ENCODE peak calls at places on chromosomes 5 and 9, in nine cellular contexts. A is upper lobe of left lung, D is Peyer's patch, O is heart left ventricle, R is uterus, U is IMR-90, J is transverse colon, H is HCT116, Y is A549. E is an unnamed sample.

GRCh38 chr5:145701404-145701803 is 133.7 kb downstream of the PRELID2 start:
- DNase-seq in Y (peak; percentile 3), O (no peak), D (no peak), R (no peak), U (no peak), A (no peak), H (no peak), J (no peak), E (no peak)

GRCh38 chr5:83924891-83925290 is 204.2 kb upstream of the HAPLN1 start:
- DNase-seq in R (no peak), J (no peak), Y (no peak), A (no peak), D (no peak), H (no peak), U (peak; percentile 80), O (no peak), E (no peak)

GRCh38 chr5:110590187-110590586 is 136.3 kb downstream of the TMEM232 start:
- DNase-seq in R (no peak), Y (peak; percentile 18), A (no peak), O (no peak), D (no peak), J (no peak), U (peak; percentile 10), H (peak; percentile 2), E (no peak)

GRCh38 chr5:124438390-124439380 is 307.8 kb downstream of the ZNF608 start:
- DNase-seq in J (no peak), R (no peak), D (no peak), A (peak; percentile 44), H (no peak), Y (no peak), O (no peak), U (no peak), E (no peak)

GRCh38 chr5:37770791-37771190 is 69.0 kb downstream of the GDNF start:
- DNase-seq in J (no peak), Y (no peak), O (no peak), R (no peak), U (peak; percentile 57), D (no peak), H (no peak), A (no peak), E (no peak)

GRCh38 chr9:131630206-131630831 is 85.0 kb downstream of the PRRT1B start:
- DNase-seq in O (no peak), J (peak; percentile 60), U (no peak), H (no peak), D (no peak), R (no peak), A (no peak), Y (no peak), E (no peak)

GRCh38 chr9:34589656-34590375 is at the start of gene CNTFR:
- DNase-seq in H (no peak), J (no peak), D (no peak), O (peak; percentile 41), A (peak; percentile 88), R (peak; percentile 68), U (no peak), Y (no peak), E (no peak)

GRCh38 chr5:153352685-153353219 is 137.7 kb upstream of the GRIA1 start:
- DNase-seq in O (no peak), U (no peak), R (no peak), Y (no peak), J (no peak), A (no peak), D (no peak), H (no peak), E (no peak)

GRCh38 chr5:175623086-175623485 is 34.8 kb upstream of the HRH2 start:
- DNase-seq in D (no peak), A (no peak), U (no peak), R (no peak), H (no peak), J (no peak), O (no peak), Y (no peak), E (no peak)

GRCh38 chr9:73807956-73808355 is 656.3 kb downstream of the ANXA1 start:
- DNase-seq in A (no peak), Y (no peak), U (no peak), J (no peak), O (no peak), D (no peak), H (no peak), R (no peak), E (no peak)

GRCh38 chr5:74177995-74178394 is 462.5 kb downstream of the ENC1 start:
- DNase-seq in O (no peak), D (no peak), U (no peak), A (no peak), H (no peak), J (no peak), R (no peak), Y (no peak), E (no peak)

GRCh38 chr5:74182603-74183002 is 457.9 kb downstream of the ENC1 start:
- DNase-seq in R (no peak), A (no peak), J (no peak), H (no peak), U (no peak), O (no peak), D (no peak), Y (no peak), E (no peak)

GRCh38 chr5:74179701-74180100 is 460.8 kb downstream of the ENC1 start:
- DNase-seq in H (no peak), D (no peak), O (no peak), A (no peak), R (no peak), U (peak; percentile 17), Y (no peak), J (no peak), E (no peak)

GRCh38 chr5:74183041-74183440 is 457.5 kb downstream of the ENC1 start:
- DNase-seq in J (no peak), O (no peak), R (no peak), H (no peak), Y (no peak), D (no peak), A (no peak), U (no peak), E (no peak)

GRCh38 chr5:74179183-74179582 is 461.3 kb downstream of the ENC1 start:
- DNase-seq in R (no peak), H (no peak), U (peak; percentile 97), J (no peak), D (no peak), A (no peak), O (no peak), Y (no peak), E (peak; percentile 47)
- TF ChIP-seq POLR2A in R (no peak), H (no peak), U (no peak), J (no peak), D (no peak), A (no peak), O (no peak), Y (no peak), E (no peak)

DNA sequence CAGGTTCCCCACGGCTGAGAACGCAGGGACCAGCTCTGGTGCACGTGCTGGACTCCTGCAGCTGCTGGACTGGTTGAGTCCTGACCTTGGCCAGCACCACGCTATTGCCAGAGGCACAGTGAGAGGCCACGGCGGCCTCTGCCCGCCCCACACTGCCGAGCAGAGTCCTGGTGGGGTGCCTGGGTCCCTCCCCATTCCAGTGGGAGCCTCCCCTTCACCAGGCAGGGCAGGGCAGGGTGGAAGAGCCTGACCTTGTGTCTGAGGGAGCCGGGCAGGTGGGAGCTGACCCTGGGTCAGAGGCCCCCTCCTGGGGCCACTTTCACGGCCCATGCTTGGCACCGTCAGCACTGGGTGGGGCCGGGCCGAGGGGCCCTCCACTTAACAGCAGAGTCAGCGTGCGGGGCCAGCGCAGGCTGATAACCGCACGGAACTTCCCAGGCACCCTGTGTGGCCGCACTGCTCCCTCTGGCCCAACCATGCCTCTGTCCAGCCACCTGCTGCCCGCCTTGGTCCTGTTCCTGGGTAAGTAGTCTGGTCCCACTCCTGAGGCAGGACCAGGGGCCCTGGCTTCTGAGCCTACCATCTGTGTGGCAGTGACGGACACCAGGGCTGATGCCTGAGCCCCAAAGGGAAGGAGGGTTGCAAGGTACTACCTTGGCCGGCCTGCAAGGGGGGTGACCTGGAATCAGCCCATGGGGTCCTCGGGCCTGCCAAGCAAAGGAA is at the start of gene MAMDC4:
- DNase-seq in Y (no peak), D (no peak), U (no peak), O (no peak), R (no peak), J (peak; percentile 10), H (no peak), A (peak; percentile 82), E (no peak)
- TF ChIP-seq POLR2A in Y (no peak), D (no peak), U (no peak), O (no peak), R (no peak), J (no peak), H (no peak), A (no peak), E (no peak)

GRCh38 chr5:115842089-115842881 is 550 bp downstream of the AP3S1 start:
- DNase-seq in H (peak; percentile 51), Y (peak; percentile 79), J (no peak), U (no peak), A (no peak), R (no peak), O (no peak), D (peak; percentile 56), E (peak; percentile 51)

GRCh38 chr5:115843444-115844130 is 1.9 kb downstream of the AP3S1 start:
- DNase-seq in H (no peak), D (no peak), R (no peak), U (no peak), A (no peak), J (no peak), Y (no peak), O (no peak), E (no peak)

GRCh38 chr5:115840825-115841224 is 540 bp downstream of the ATG12 start:
- DNase-seq in J (no peak), H (no peak), U (no peak), O (no peak), D (no peak), A (no peak), R (no peak), Y (no peak), E (no peak)

GRCh38 chr5:115842952-115843351 is 1.2 kb downstream of the AP3S1 start:
- DNase-seq in D (no peak), U (no peak), Y (no peak), J (no peak), R (no peak), A (no peak), H (no peak), O (no peak), E (no peak)

GRCh38 chr5:115841382-115842088 is at the start of the genes AP3S1 and ATG12:
- DNase-seq in Y (peak; percentile 95), R (peak; percentile 90), D (peak; percentile 96), O (peak; percentile 92), U (peak; percentile 91), A (peak; percentile 99), J (peak; percentile 93), H (peak; percentile 91), E (peak; percentile 65)
- TF ChIP-seq POLR2A in Y (peak; percentile 84), R (peak; percentile 55), D (peak; percentile 85), O (no peak), U (peak; percentile 91), A (peak; percentile 82), J (peak; percentile 94), H (peak; percentile 58), E (peak; percentile 84)

DNA sequence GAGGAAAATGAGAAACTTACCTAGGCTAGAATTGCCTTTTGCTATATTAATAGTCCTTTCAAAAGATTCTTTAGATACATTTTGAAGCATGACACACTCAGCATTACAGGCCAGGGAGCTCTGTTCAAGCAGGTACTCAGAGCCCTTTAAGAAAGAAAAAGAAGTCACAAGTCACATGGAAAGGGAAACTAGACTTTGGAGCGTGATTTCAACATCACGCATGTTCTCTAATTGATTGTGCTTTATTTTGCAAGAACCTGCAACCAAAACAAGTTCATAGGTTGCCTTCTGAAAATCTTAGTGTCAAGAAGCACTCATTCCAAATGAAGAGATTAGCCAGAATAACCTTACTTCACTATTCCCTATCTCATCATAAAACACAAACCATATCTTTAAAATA is 103.8 kb downstream of the MPDZ start:
- DNase-seq in J (no peak), A (no peak), H (no peak), Y (no peak), U (no peak), D (no peak), R (no peak), O (no peak), E (no peak)
- TF ChIP-seq POLR2A in J (no peak), A (no peak), H (no peak), Y (no peak), U (no peak), D (no peak), R (no peak), O (no peak), E (no peak)